ENCODE peak calls at places on chromosome 10, in eight cellular contexts. One of them, this sample, is unnamed.

GRCh38 chr10:130233426-130233825 is 97.2 kb downstream of the GLRX3 start:
- DNase-seq in H9: no peak
- DNase-seq in sigmoid colon: peak
- DNase-seq in T-helper 2 cell: no peak
- DNase-seq in Panc1: no peak
- DNase-seq in NCI-H1417 treated with DMSO at 0.1 percent for 48 hours: no peak
- DNase-seq in astrocyte of the spinal cord: no peak
- DNase-seq in KG1: no peak
- DNase-seq in this sample: no peak

GRCh38 chr10:117271427-117271826 is 30.5 kb downstream of the SLC18A2 start:
- DNase-seq in Panc1: no peak
- DNase-seq in sigmoid colon: no peak
- DNase-seq in KG1: no peak
- DNase-seq in astrocyte of the spinal cord: peak
- DNase-seq in NCI-H1417 treated with DMSO at 0.1 percent for 48 hours: no peak
- DNase-seq in T-helper 2 cell: no peak
- DNase-seq in H9: no peak
- DNase-seq in this sample: peak

GRCh38 chr10:34181545-34182300 is 633.4 kb downstream of the PARD3 start:
- DNase-seq in KG1: no peak
- DNase-seq in H9: no peak
- DNase-seq in NCI-H1417 treated with DMSO at 0.1 percent for 48 hours: no peak
- DNase-seq in astrocyte of the spinal cord: peak
- DNase-seq in Panc1: no peak
- DNase-seq in sigmoid colon: no peak
- DNase-seq in T-helper 2 cell: no peak
- DNase-seq in this sample: no peak

GRCh38 chr10:117130862-117131389 is 7.1 kb downstream of the VAX1 start:
- DNase-seq in NCI-H1417 treated with DMSO at 0.1 percent for 48 hours: no peak
- DNase-seq in KG1: no peak
- DNase-seq in T-helper 2 cell: no peak
- DNase-seq in sigmoid colon: no peak
- DNase-seq in Panc1: no peak
- DNase-seq in H9: no peak
- DNase-seq in astrocyte of the spinal cord: no peak
- DNase-seq in this sample: no peak

GRCh38 chr10:71963756-71964668 is at the start of gene CHST3:
- DNase-seq in KG1: peak
- DNase-seq in T-helper 2 cell: no peak
- DNase-seq in H9: peak
- DNase-seq in astrocyte of the spinal cord: peak
- DNase-seq in sigmoid colon: peak
- DNase-seq in Panc1: no peak
- DNase-seq in NCI-H1417 treated with DMSO at 0.1 percent for 48 hours: no peak
- DNase-seq in this sample: peak

GRCh38 chr10:86311900-86312299 is 54.7 kb downstream of the GRID1 start:
- DNase-seq in KG1: no peak
- DNase-seq in astrocyte of the spinal cord: no peak
- DNase-seq in sigmoid colon: peak
- DNase-seq in NCI-H1417 treated with DMSO at 0.1 percent for 48 hours: no peak
- DNase-seq in H9: no peak
- DNase-seq in Panc1: no peak
- DNase-seq in T-helper 2 cell: no peak
- DNase-seq in this sample: no peak

GRCh38 chr10:90451283-90451682 is 406.6 kb downstream of the HTR7 start:
- DNase-seq in H9: no peak
- DNase-seq in NCI-H1417 treated with DMSO at 0.1 percent for 48 hours: no peak
- DNase-seq in astrocyte of the spinal cord: peak
- DNase-seq in sigmoid colon: no peak
- DNase-seq in T-helper 2 cell: no peak
- DNase-seq in KG1: no peak
- DNase-seq in Panc1: peak
- DNase-seq in this sample: peak

GRCh38 chr10:6062101-6062771 is at the start of gene IL2RA:
- DNase-seq in KG1: no peak
- DNase-seq in Panc1: no peak
- DNase-seq in H9: peak
- DNase-seq in NCI-H1417 treated with DMSO at 0.1 percent for 48 hours: no peak
- DNase-seq in T-helper 2 cell: peak
- DNase-seq in sigmoid colon: peak
- DNase-seq in astrocyte of the spinal cord: no peak
- DNase-seq in this sample: no peak

GRCh38 chr10:98168147-98168546 is 33.7 kb downstream of the R3HCC1L start:
- DNase-seq in T-helper 2 cell: no peak
- DNase-seq in sigmoid colon: no peak
- DNase-seq in astrocyte of the spinal cord: no peak
- DNase-seq in Panc1: no peak
- DNase-seq in KG1: no peak
- DNase-seq in H9: no peak
- DNase-seq in NCI-H1417 treated with DMSO at 0.1 percent for 48 hours: no peak
- DNase-seq in this sample: no peak

GRCh38 chr10:69861251-69862240 is 59.8 kb downstream of the COL13A1 start:
- DNase-seq in H9: no peak
- DNase-seq in NCI-H1417 treated with DMSO at 0.1 percent for 48 hours: no peak
- DNase-seq in Panc1: peak
- DNase-seq in astrocyte of the spinal cord: peak
- DNase-seq in sigmoid colon: no peak
- DNase-seq in KG1: no peak
- DNase-seq in T-helper 2 cell: no peak
- DNase-seq in this sample: peak

GRCh38 chr10:78906734-78907385 is 161.9 kb upstream of the ZMIZ1 start:
- DNase-seq in KG1: no peak
- DNase-seq in T-helper 2 cell: no peak
- DNase-seq in astrocyte of the spinal cord: no peak
- DNase-seq in H9: peak
- DNase-seq in NCI-H1417 treated with DMSO at 0.1 percent for 48 hours: no peak
- DNase-seq in Panc1: no peak
- DNase-seq in sigmoid colon: no peak
- DNase-seq in this sample: no peak

This sample was measured in HT1080.